ENCODE peak calls at places on chromosome 17, in four cellular contexts. B is AG04450, R is H9, M is breast epithelium. K is an unnamed sample.

GRCh38 chr17:8966926-8967325 is 1.4 kb upstream of the PIK3R5 start:
- DNase-seq in B (no peak), R (no peak), M (no peak), K (no peak)

GRCh38 chr17:40326014-40326831 is 17.2 kb downstream of the RARA start:
- DNase-seq in B (no peak), R (no peak), M (peak), K (no peak)

GRCh38 chr17:2090804-2091534 is 36.1 kb downstream of the HIC1 start:
- DNase-seq in B (peak), R (peak), M (no peak), K (no peak)

GRCh38 chr17:37187262-37187661 is 188.5 kb upstream of the C17orf78 start:
- DNase-seq in B (no peak), R (no peak), M (no peak), K (no peak)

GRCh38 chr17:82236142-82236971 is 7.5 kb downstream of the SLC16A3 start:
- DNase-seq in B (no peak), R (peak), M (no peak), K (peak)

GRCh38 chr17:73267648-73268537 is 6.2 kb upstream of the CPSF4L start:
- DNase-seq in B (no peak), R (no peak), M (no peak), K (no peak)

GRCh38 chr17:40481106-40481505 is 20.3 kb downstream of the TNS4 start:
- DNase-seq in B (no peak), R (no peak), M (no peak), K (no peak)

GRCh38 chr17:44556114-44556853 is 1.0 kb upstream of the FZD2 start:
- DNase-seq in B (no peak), R (peak), M (no peak), K (peak)

GRCh38 chr17:1010586-1010985 is 13.7 kb downstream of the TIMM22 start:
- DNase-seq in B (no peak), R (no peak), M (no peak), K (no peak)

GRCh38 chr17:20159406-20160075 is 150.4 kb downstream of the SPECC1 start:
- DNase-seq in B (no peak), R (no peak), M (no peak), K (no peak)

GRCh38 chr17:57211543-57211942 is 44.8 kb upstream of the MSI2 start:
- DNase-seq in B (no peak), R (no peak), M (no peak), K (no peak)

GRCh38 chr17:7932949-7933348 is 943 bp downstream of the CNTROB start:
- DNase-seq in B (no peak), R (peak), M (no peak), K (peak)

GRCh38 chr17:45997166-45997565 is 1.9 kb upstream of the STH start:
- DNase-seq in B (no peak), R (no peak), M (no peak), K (no peak)

GRCh38 chr17:73423806-73424205 is 112.0 kb upstream of the CDC42EP4 start:
- DNase-seq in B (no peak), R (peak), M (no peak), K (no peak)

GRCh38 chr17:31629696-31630470 is 229.2 kb downstream of the COPRS start:
- DNase-seq in B (peak), R (no peak), M (no peak), K (no peak)

GRCh38 chr17:64651889-64652288 is 10.2 kb downstream of the SMURF2 start:
- DNase-seq in B (no peak), R (no peak), M (no peak), K (no peak)

GRCh38 chr17:42660692-42661345 is 1.7 kb downstream of the TUBG2 start:
- DNase-seq in B (no peak), R (no peak), M (no peak), K (no peak)

GRCh38 chr17:78839762-78840529 is 668 bp downstream of the USP36 start:
- DNase-seq in B (no peak), R (peak), M (peak), K (peak)

GRCh38 chr17:59435238-59435637 is 103.8 kb downstream of the YPEL2 start:
- DNase-seq in B (no peak), R (no peak), M (no peak), K (no peak)

GRCh38 chr17:2158011-2158410 is 103.1 kb downstream of the HIC1 start:
- DNase-seq in B (peak), R (no peak), M (no peak), K (no peak)

GRCh38 chr17:42111901-42112551 is 488 bp downstream of the DHX58 start:
- DNase-seq in B (no peak), R (peak), M (peak), K (peak)

GRCh38 chr17:74458835-74459234 is 7.6 kb upstream of the CD300A start:
- DNase-seq in B (no peak), R (no peak), M (peak), K (no peak)

GRCh38 chr17:81535480-81536298 is 7.5 kb downstream of the FSCN2 start:
- DNase-seq in B (no peak), R (no peak), M (no peak), K (no peak)

GRCh38 chr17:1398900-1399299 is 1.1 kb downstream of the YWHAE start:
- DNase-seq in B (no peak), R (no peak), M (no peak), K (no peak)

GRCh38 chr17:34580685-34581445 is 1.5 kb downstream of the TMEM132E start:
- DNase-seq in B (no peak), R (peak), M (no peak), K (no peak)

GRCh38 chr17:79944821-79945391 is 90.8 kb downstream of the TBC1D16 start:
- DNase-seq in B (no peak), R (peak), M (no peak), K (no peak)

GRCh38 chr17:43104665-43105064 is 20.5 kb downstream of the BRCA1 start:
- DNase-seq in B (no peak), R (no peak), M (no peak), K (no peak)

GRCh38 chr17:2388705-2389099 is 12.2 kb downstream of the MNT start:
- DNase-seq in B (no peak), R (peak), M (no peak), K (no peak)

GRCh38 chr17:74125160-74125559 is 78.3 kb upstream of the RPL38 start:
- DNase-seq in B (no peak), R (peak), M (no peak), K (no peak)

GRCh38 chr17:50637829-50638571 is 3.3 kb downstream of the ABCC3 start:
- DNase-seq in B (no peak), R (no peak), M (no peak), K (no peak)

DNA sequence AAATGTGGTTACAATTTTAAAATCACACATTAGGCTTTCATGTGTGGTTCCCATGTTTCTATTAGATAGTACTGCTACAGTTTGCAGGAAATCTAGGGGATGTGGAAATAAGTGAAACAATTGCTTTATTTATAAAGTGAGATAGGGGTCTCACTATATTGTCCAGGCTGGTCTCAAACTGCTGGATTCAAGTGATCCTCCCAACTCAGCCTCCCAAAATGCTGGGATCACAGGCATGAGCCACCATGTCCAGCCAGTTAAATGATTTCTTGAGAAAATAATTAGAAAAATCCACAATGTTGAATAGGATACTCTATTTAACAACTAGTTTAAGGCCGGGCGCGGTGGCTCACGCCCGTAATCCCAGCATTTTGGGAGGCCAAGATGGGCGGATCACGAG is 42.0 kb downstream of the UBE2G1 start:
- DNase-seq in B (no peak), R (no peak), M (no peak), K (no peak)
- H3K27ac ChIP-seq in B (no peak), R (no peak), M (no peak), K (no peak)

GRCh38 chr17:72031219-72031906 is 89.5 kb upstream of the SOX9 start:
- DNase-seq in B (no peak), R (no peak), M (no peak), K (no peak)
- H3K27ac ChIP-seq in B (no peak), R (no peak), M (no peak), K (no peak)

GRCh38 chr17:77488531-77489238 is 347.9 kb downstream of the SEC14L1 start:
- DNase-seq in B (no peak), R (no peak), M (no peak), K (no peak)

GRCh38 chr17:77489239-77489897 is 348.6 kb downstream of the SEC14L1 start:
- DNase-seq in B (no peak), R (no peak), M (no peak), K (no peak)

GRCh38 chr17:77487677-77488530 is 347.1 kb downstream of the SEC14L1 start:
- DNase-seq in B (no peak), R (no peak), M (no peak), K (no peak)

GRCh38 chr17:77490361-77491183 is 349.8 kb downstream of the SEC14L1 start:
- DNase-seq in B (no peak), R (no peak), M (no peak), K (no peak)

GRCh38 chr17:77489898-77490265 is 349.1 kb downstream of the SEC14L1 start:
- DNase-seq in B (no peak), R (no peak), M (peak), K (peak)
- H3K27ac ChIP-seq in B (no peak), R (no peak), M (peak), K (peak)

GRCh38 chr17:38883592-38884526 is 14.0 kb downstream of the LASP1 start:
- DNase-seq in B (no peak), R (peak), M (no peak), K (no peak)
- H3K27ac ChIP-seq in B (peak), R (no peak), M (peak), K (peak)

GRCh38 chr17:28057731-28058246 is 15.3 kb downstream of the NLK start:
- DNase-seq in B (peak), R (no peak), M (no peak), K (no peak)
- H3K27ac ChIP-seq in B (no peak), R (no peak), M (peak), K (no peak)

K was measured in stomach.